ENCODE peak calls at places on chromosomes 4 and X, in six cellular contexts. V, H, C, P, U and X are unnamed samples.

GRCh38 chr4:36256398-36256828 is 12.1 kb upstream of the ARAP2 start:
- DNase-seq in V (no peak), H (no peak), C (no peak), P (no peak), U (no peak), X (no peak)

GRCh38 chr4:113784497-113785254 is 23.1 kb upstream of the CAMK2D start:
- DNase-seq in V (no peak), H (peak; percentile 64), C (no peak), P (no peak), U (no peak), X (no peak)

GRCh38 chrX:108053218-108053617 is 8.4 kb downstream of the VSIG1 start:
- DNase-seq in V (no peak), H (no peak), C (no peak), P (no peak), U (no peak), X (no peak)

GRCh38 chr4:146368209-146368608 is 153.5 kb downstream of the SLC10A7 start:
- DNase-seq in V (no peak), H (no peak), C (no peak), P (no peak), U (no peak), X (no peak)

GRCh38 chr4:10091531-10092181 is 24.9 kb downstream of the WDR1 start:
- DNase-seq in V (no peak), H (no peak), C (peak; percentile 69), P (no peak), U (no peak), X (no peak)

GRCh38 chr4:106502106-106502699 is 133.6 kb upstream of the GIMD1 start:
- DNase-seq in V (peak; percentile 54), H (peak; percentile 58), C (peak; percentile 77), P (peak; percentile 86), U (peak; percentile 66), X (peak; percentile 66)

GRCh38 chr4:20297800-20298199 is 46.1 kb downstream of the SLIT2 start:
- DNase-seq in V (no peak), H (no peak), C (no peak), P (no peak), U (no peak), X (no peak)

GRCh38 chr4:101008503-101008902 is 338.8 kb downstream of the PPP3CA start:
- DNase-seq in V (no peak), H (no peak), C (no peak), P (no peak), U (no peak), X (no peak)

GRCh38 chr4:13912436-13912835 is 284.9 kb upstream of the BOD1L1 start:
- DNase-seq in V (no peak), H (no peak), C (no peak), P (peak; percentile 20), U (no peak), X (no peak)

GRCh38 chr4:52260507-52261302 is 209.6 kb downstream of the SPATA18 start:
- DNase-seq in V (no peak), H (no peak), C (no peak), P (no peak), U (no peak), X (no peak)

GRCh38 chr4:101292901-101293300 is 54.4 kb downstream of the PPP3CA start:
- DNase-seq in V (no peak), H (no peak), C (no peak), P (no peak), U (no peak), X (no peak)

GRCh38 chrX:41350150-41350975 is 16.4 kb downstream of the DDX3X start:
- DNase-seq in V (no peak), H (no peak), C (no peak), P (peak; percentile 5), U (no peak), X (no peak)

GRCh38 chrX:23742693-23743622 is at the start of gene ACOT9:
- DNase-seq in V (peak; percentile 89), H (peak; percentile 85), C (peak; percentile 96), P (peak; percentile 88), U (peak; percentile 90), X (peak; percentile 93)

GRCh38 chr4:105637409-105638258 is 70.9 kb downstream of the INTS12 start:
- DNase-seq in V (peak; percentile 63), H (no peak), C (peak; percentile 78), P (no peak), U (peak; percentile 51), X (peak; percentile 77)

GRCh38 chr4:70544279-70544870 is 26.0 kb downstream of the AMTN start:
- DNase-seq in V (no peak), H (peak; percentile 20), C (no peak), P (peak; percentile 66), U (no peak), X (no peak)

GRCh38 chr4:93502991-93503390 is 325.6 kb upstream of the ATOH1 start:
- DNase-seq in V (no peak), H (no peak), C (no peak), P (no peak), U (no peak), X (no peak)

GRCh38 chrX:10615931-10616780 is 4.2 kb downstream of the MID1 start:
- DNase-seq in V (peak; percentile 38), H (no peak), C (no peak), P (peak; percentile 68), U (peak; percentile 35), X (peak; percentile 65)

GRCh38 chrX:150464001-150464400 is 100.9 kb downstream of the MAMLD1 start:
- DNase-seq in V (no peak), H (no peak), C (no peak), P (no peak), U (no peak), X (no peak)

GRCh38 chrX:9340619-9341304 is 124.1 kb upstream of the TBL1X start:
- DNase-seq in V (no peak), H (no peak), C (no peak), P (peak; percentile 27), U (no peak), X (no peak)

GRCh38 chr4:81215219-81215892 is at the start of gene PRKG2:
- DNase-seq in V (no peak), H (no peak), C (no peak), P (peak; percentile 52), U (no peak), X (no peak)

GRCh38 chr4:47642985-47643745 is 158.1 kb downstream of the ATP10D start:
- DNase-seq in V (no peak), H (no peak), C (no peak), P (no peak), U (no peak), X (no peak)

GRCh38 chr4:47640911-47641310 is 155.8 kb downstream of the ATP10D start:
- DNase-seq in V (no peak), H (no peak), C (no peak), P (no peak), U (no peak), X (no peak)

GRCh38 chr4:47641755-47642154 is 156.7 kb downstream of the ATP10D start:
- DNase-seq in V (no peak), H (no peak), C (no peak), P (no peak), U (no peak), X (no peak)

GRCh38 chr4:47646372-47646771 is 161.3 kb downstream of the ATP10D start:
- DNase-seq in V (no peak), H (no peak), C (no peak), P (no peak), U (no peak), X (no peak)

DNA sequence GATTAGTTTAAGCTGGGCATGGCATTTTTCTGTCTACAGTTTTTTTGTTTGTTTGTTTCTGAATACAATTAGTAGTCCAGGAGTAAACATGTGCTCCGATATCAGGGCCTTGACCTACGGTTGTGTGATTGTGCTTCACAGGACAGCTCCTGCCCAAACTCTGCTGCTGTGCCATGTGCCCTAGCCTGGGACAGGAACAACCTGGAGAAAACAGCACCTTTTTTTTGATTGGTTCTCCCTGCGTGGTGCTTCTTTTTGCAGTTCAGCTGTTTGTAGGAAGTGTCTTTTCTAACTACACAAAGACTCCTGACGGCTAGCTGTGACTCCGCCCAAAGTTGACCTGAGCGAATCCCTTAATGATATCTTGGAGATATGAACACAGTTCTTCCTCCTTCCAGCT is 158.8 kb downstream of the ATP10D start:
- DNase-seq in V (no peak), H (no peak), C (no peak), P (peak; percentile 19), U (no peak), X (no peak)
- H3K27ac ChIP-seq in V (no peak overlapping the region), H (no peak overlapping the region), C (no peak overlapping the region), P (no peak overlapping the region), U (no peak overlapping the region), X (no peak overlapping the region)

GRCh38 chr4:28883211-28883610 is 1837.0 kb upstream of the PCDH7 start:
- DNase-seq in V (no peak), H (no peak), C (no peak), P (no peak), U (no peak), X (no peak)

GRCh38 chr4:28879178-28879577 is 1841.0 kb upstream of the PCDH7 start:
- DNase-seq in V (no peak), H (no peak), C (no peak), P (no peak), U (no peak), X (no peak)

DNA sequence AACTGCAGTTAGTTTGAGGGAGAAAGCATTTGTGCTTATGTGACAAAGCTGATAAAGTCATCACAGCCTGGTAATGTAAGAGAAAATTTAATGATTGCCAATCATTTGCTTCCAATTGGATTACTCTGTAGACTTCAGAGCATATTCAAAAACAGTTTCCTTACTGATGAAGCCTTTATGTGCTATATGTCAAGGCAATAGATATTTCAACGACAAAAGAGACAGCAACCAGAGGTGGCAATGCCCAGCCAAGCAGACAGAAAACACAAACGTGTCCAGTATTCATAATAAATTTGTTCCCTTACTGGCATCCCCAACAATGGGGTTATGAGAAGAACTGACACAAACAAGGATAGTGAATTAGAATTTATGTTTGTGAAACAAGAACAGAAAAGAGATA is 1840.3 kb upstream of the PCDH7 start:
- DNase-seq in V (no peak), H (no peak), C (no peak), P (no peak), U (no peak), X (no peak)
- H3K27ac ChIP-seq in V (no peak overlapping the region), H (no peak overlapping the region), C (no peak overlapping the region), P (no peak overlapping the region), U (no peak overlapping the region), X (no peak overlapping the region)

GRCh38 chrX:129600981-129601424 is 53.8 kb downstream of the APLN start:
- DNase-seq in V (no peak), H (peak; percentile 26), C (no peak), P (peak; percentile 60), U (no peak), X (no peak)
- H3K27ac ChIP-seq in V (no peak overlapping the region), H (no peak overlapping the region), C (no peak overlapping the region), P (no peak overlapping the region), U (no peak overlapping the region), X (no peak overlapping the region)

GRCh38 chrX:19987856-19988255 is 3.0 kb downstream of the BCLAF3 start:
- DNase-seq in V (no peak), H (no peak), C (no peak), P (no peak), U (no peak), X (no peak)

GRCh38 chrX:19991350-19991718 is 473 bp upstream of the BCLAF3 start:
- DNase-seq in V (no peak), H (no peak), C (no peak), P (no peak), U (no peak), X (no peak)

GRCh38 chrX:19990519-19991349 is at the start of gene BCLAF3:
- DNase-seq in V (peak; percentile 91), H (peak; percentile 88), C (peak; percentile 96), P (peak; percentile 86), U (peak; percentile 92), X (peak; percentile 89)

GRCh38 chrX:19986531-19986930 is 4.3 kb downstream of the BCLAF3 start:
- DNase-seq in V (no peak), H (no peak), C (no peak), P (no peak), U (no peak), X (no peak)

DNA sequence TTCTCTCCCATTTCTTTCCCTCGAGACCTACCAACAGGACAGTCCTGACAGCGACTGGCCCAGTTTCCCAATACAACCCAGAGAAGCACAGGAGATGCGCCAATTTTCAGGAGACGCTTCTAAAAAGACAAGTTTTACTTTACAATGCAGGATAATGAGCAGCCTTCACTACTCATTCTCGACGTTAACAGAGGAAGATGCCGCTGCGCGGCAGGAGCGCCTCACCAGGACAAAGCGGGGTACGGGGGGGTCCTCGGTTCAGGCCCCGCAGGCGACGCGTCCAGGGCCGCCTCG is 689 bp downstream of the BCLAF3 start:
- DNase-seq in V (no peak), H (peak; percentile 2), C (no peak), P (no peak), U (no peak), X (no peak)
- H3K27ac ChIP-seq in V (peak overlapping the region; percentile 65), H (peak overlapping the region; percentile 78), C (no peak overlapping the region), P (no peak overlapping the region), U (no peak overlapping the region), X (peak overlapping the region; percentile 75)